ENCODE peak calls at places on chromosome 16, in six cellular contexts. Q is endothelial cell of umbilical vein, G is HCT116, I is ovary, F is heart left ventricle, Y is IMR-90. N is an unnamed sample.
A peak's percentile ranks its signal among the peaks of the same experiment; 100 is the strongest.

GRCh38 chr16:4523686-4524085 is 14.9 kb downstream of the CDIP1 start:
- DNase-seq in Q (no peak), G (no peak), I (no peak), F (no peak), Y (no peak), N (no peak)

GRCh38 chr16:58236231-58236690 is 38.4 kb upstream of the CSNK2A2 start:
- DNase-seq in Q (peak; percentile 57), G (peak; percentile 57), I (peak; percentile 56), F (peak; percentile 65), Y (peak; percentile 51), N (peak; percentile 78)

GRCh38 chr16:81494434-81494806 is 49.8 kb downstream of the CMIP start:
- DNase-seq in Q (no peak), G (no peak), I (no peak), F (no peak), Y (no peak), N (no peak)

GRCh38 chr16:69709456-69710084 is 16.8 kb downstream of the NQO1 start:
- DNase-seq in Q (peak; percentile 71), G (peak; percentile 52), I (no peak), F (no peak), Y (peak; percentile 73), N (no peak)

GRCh38 chr16:648071-648785 is 937 bp upstream of the WDR90 start:
- DNase-seq in Q (no peak), G (no peak), I (no peak), F (no peak), Y (no peak), N (no peak)

GRCh38 chr16:46972429-46972970 is 974 bp downstream of the DNAJA2 start:
- DNase-seq in Q (peak; percentile 20), G (no peak), I (no peak), F (no peak), Y (peak; percentile 32), N (no peak)

GRCh38 chr16:6363891-6364607 is 968.6 kb upstream of the RBFOX1 start:
- DNase-seq in Q (no peak), G (no peak), I (no peak), F (no peak), Y (no peak), N (no peak)

GRCh38 chr16:85757341-85757822 is 6.5 kb upstream of the C16orf74 start:
- DNase-seq in Q (no peak), G (no peak), I (no peak), F (no peak), Y (peak; percentile 89), N (no peak)

GRCh38 chr16:73095885-73096341 is 48.0 kb upstream of the ZFHX3 start:
- DNase-seq in Q (peak; percentile 44), G (no peak), I (no peak), F (no peak), Y (no peak), N (no peak)

GRCh38 chr16:47713225-47713595 is 252.1 kb downstream of the PHKB start:
- DNase-seq in Q (peak; percentile 60), G (no peak), I (no peak), F (no peak), Y (peak; percentile 95), N (no peak)

GRCh38 chr16:8063151-8063550 is 527.2 kb downstream of the TMEM114 start:
- DNase-seq in Q (no peak), G (no peak), I (no peak), F (no peak), Y (no peak), N (no peak)

GRCh38 chr16:57084257-57084770 is 8.1 kb upstream of the CPNE2 start:
- DNase-seq in Q (peak; percentile 79), G (peak; percentile 63), I (peak; percentile 67), F (peak; percentile 71), Y (peak; percentile 68), N (peak; percentile 85)

GRCh38 chr16:71387045-71387871 is 28.7 kb downstream of the CALB2 start:
- DNase-seq in Q (no peak), G (no peak), I (no peak), F (no peak), Y (no peak), N (no peak)

GRCh38 chr16:89827383-89828198 is 684 bp upstream of the SPIRE2 start:
- DNase-seq in Q (peak; percentile 18), G (peak; percentile 54), I (no peak), F (peak; percentile 35), Y (peak; percentile 62), N (no peak)

GRCh38 chr16:20799599-20799998 is 6.7 kb downstream of the ERI2 start:
- DNase-seq in Q (peak; percentile 46), G (peak; percentile 6), I (no peak), F (no peak), Y (peak; percentile 44), N (no peak)

GRCh38 chr16:83574388-83574787 is 233.4 kb upstream of the HSBP1 start:
- DNase-seq in Q (no peak), G (peak; percentile 13), I (no peak), F (no peak), Y (peak; percentile 96), N (no peak)

GRCh38 chr16:3695610-3696369 is 21.5 kb downstream of the TRAP1 start:
- DNase-seq in Q (no peak), G (no peak), I (no peak), F (no peak), Y (no peak), N (no peak)

GRCh38 chr16:27950488-27950887 is 113.0 kb downstream of the GSG1L start:
- DNase-seq in Q (no peak), G (no peak), I (no peak), F (no peak), Y (no peak), N (peak; percentile 14)

GRCh38 chr16:84508502-84508901 is 4.0 kb upstream of the MEAK7 start:
- DNase-seq in Q (no peak), G (no peak), I (no peak), F (no peak), Y (no peak), N (no peak)

GRCh38 chr16:3767333-3767977 is 50.1 kb upstream of the TRAP1 start:
- DNase-seq in Q (no peak), G (no peak), I (no peak), F (no peak), Y (no peak), N (no peak)

GRCh38 chr16:12078405-12079245 is 102.1 kb downstream of the SNX29 start:
- DNase-seq in Q (no peak), G (no peak), I (no peak), F (no peak), Y (no peak), N (no peak)

GRCh38 chr16:26665166-26665939 is 401.4 kb upstream of the C16orf82 start:
- DNase-seq in Q (no peak), G (no peak), I (no peak), F (no peak), Y (no peak), N (no peak)

GRCh38 chr16:27377666-27378485 is 24.1 kb upstream of the IL21R start:
- DNase-seq in Q (no peak), G (no peak), I (no peak), F (no peak), Y (no peak), N (no peak)

GRCh38 chr16:71666928-71667707 is 41.1 kb downstream of the MARVELD3 start:
- DNase-seq in Q (no peak), G (no peak), I (no peak), F (no peak), Y (no peak), N (no peak)

GRCh38 chr16:87235810-87236515 is 81.2 kb downstream of the C16orf95 start:
- DNase-seq in Q (no peak), G (no peak), I (no peak), F (no peak), Y (no peak), N (no peak)
- H3K4me3 ChIP-seq in Q (no peak overlapping the region), G (no peak overlapping the region), I (no peak overlapping the region), F (no peak overlapping the region), Y (no peak overlapping the region), N (no peak overlapping the region)

DNA sequence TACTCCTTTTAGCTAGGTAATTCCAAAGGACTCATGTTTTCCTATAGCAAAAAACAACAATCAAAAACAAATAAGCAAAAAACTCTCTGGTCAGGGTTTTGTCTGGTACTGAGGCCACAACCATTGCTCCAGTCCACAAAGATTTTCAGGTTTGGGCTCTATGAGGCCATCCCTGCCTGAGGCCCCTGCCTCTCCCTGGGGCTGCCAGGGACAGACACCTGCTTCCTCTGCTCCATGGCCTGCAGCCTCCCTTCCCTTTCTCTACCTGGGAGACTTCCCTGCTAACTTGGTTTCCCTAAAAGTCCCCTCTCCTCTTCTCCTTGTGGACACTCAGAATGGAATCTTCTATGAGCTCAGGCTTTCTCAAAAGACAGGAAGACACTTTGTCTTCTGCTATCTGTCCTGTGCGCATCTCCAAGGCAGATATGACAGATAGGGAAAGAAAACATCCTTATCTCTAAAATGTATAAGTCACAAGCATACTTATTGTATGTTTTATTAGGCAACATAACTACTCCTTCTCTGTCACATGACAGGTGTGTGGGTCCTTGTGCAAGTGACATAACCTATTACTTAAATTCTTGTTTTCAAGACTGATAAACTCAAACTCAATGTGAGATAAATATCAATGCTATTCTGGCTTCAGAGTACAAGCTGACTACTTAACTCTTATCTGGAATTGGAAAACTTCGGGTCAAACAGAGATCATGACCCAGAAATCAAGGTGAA is 1.2 kb upstream of the ZDHHC1 start:
- DNase-seq in Q (no peak), G (no peak), I (no peak), F (no peak), Y (no peak), N (no peak)
- TF ChIP-seq POLR2A in Q (no peak), G (no peak), I (no peak), F (no peak), Y (no peak), N (no peak)

DNA sequence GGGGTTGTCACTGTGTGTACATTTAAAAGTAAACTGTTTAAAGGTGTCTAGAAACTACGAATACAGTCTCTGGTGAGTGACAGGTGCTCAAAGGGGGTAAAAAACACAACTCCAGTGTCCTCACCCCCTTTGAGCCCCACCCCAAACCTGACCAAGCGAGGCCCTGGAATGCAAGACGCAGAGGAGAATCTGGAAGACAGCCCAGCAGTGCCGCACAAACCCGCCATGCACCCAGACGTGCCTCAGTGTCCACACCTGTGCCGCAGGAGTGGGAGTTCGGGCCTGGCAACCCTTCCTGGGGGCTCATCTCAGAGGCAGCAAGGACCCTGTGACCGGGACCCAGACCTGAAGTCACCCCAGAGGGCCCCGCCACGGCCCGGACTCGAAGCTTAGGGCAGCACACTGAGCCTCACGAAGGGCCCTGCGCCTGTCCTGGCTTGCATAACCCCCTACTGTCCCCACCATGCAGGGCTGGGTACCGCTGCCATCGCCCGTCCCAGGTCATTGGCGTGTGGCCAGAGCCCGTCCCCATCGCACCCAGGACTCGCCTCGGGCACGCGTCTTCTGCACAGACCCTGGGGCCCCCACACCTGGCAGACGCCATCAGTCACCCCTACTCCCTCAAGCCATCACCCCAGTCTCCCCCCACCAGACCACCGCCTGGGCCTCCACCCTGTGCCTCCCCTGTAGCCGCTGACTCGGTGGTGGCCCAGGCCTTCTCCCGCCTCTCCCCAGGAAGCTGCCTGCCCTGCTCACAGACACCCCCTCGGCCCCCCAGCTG is 33.0 kb upstream of the ZC3H18 start:
- DNase-seq in Q (no peak), G (no peak), I (peak; percentile 52), F (no peak), Y (no peak), N (no peak)
- TF ChIP-seq CTCF in Q (no peak), G (peak; percentile 19), I (no peak), F (no peak), Y (no peak), N (no peak)

DNA sequence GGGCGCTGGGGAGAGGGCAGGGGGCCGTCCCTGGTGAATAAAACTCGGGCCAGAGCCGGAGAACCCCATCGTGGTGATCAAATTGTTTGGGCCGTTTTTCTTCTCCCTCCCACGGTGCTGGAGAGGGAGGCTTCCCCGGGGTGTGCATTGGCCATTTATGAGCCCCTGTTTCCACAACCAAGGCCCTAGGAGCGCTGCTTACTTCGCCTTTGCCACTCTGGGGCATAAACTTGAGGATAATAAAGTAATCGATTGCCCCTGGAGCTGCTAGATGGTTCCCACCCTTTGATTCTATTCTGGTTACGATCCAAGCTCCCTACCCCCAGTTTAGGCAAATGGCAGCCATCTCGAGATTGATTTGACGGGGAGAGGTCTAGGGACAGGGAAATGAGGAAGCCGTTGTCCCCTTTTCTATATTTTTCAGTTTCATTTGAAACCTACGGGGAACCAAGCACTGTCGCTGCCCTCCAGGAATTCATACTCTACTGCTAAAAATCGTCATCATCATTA is 669 bp downstream of the CCP110 start:
- DNase-seq in Q (no peak), G (no peak), I (no peak), F (no peak), Y (no peak), N (peak; percentile 66)
- H3K4me3 ChIP-seq in Q (peak overlapping the region; percentile 61), G (peak overlapping the region; percentile 87), I (peak overlapping the region; percentile 96), F (peak overlapping the region; percentile 90), Y (peak overlapping the region; percentile 86), N (peak overlapping the region; percentile 88)